ENCODE peak calls at places on chromosomes 7 and 10, in four cellular contexts. F is A549, N is OCI-LY7, H is tibial nerve. O is an unnamed sample.

GRCh38 chr7:55127622-55128081 is 108.8 kb downstream of the EGFR start:
- DNase-seq in H (no peak), F (no peak), N (no peak), O (no peak)

GRCh38 chr7:41323811-41324210 is 379.1 kb downstream of the INHBA start:
- DNase-seq in N (no peak), F (no peak), H (no peak), O (no peak)

GRCh38 chr10:119449760-119450461 is 92.6 kb downstream of the RGS10 start:
- DNase-seq in N (peak), H (no peak), F (peak), O (no peak)

GRCh38 chr10:86899670-86900276 is 57.6 kb downstream of the MMRN2 start:
- DNase-seq in F (peak), H (peak), N (peak), O (peak)

GRCh38 chr7:3559178-3559765 is 258.2 kb downstream of the SDK1 start:
- DNase-seq in H (peak), N (no peak), F (peak), O (no peak)

GRCh38 chr7:24718977-24719491 is 38.2 kb downstream of the GSDME start:
- DNase-seq in H (no peak), N (peak), F (no peak), O (no peak)

GRCh38 chr7:135406908-135407307 is 103.0 kb downstream of the CNOT4 start:
- DNase-seq in F (no peak), N (no peak), H (no peak), O (no peak)

GRCh38 chr7:128322040-128322643 is 21.6 kb downstream of the RBM28 start:
- DNase-seq in F (peak), N (peak), H (no peak), O (no peak)

GRCh38 chr7:151315038-151315655 is 26.5 kb upstream of the NUB1 start:
- DNase-seq in N (peak), H (peak), F (peak), O (peak)

GRCh38 chr10:28095791-28096367 is 97.0 kb upstream of the ODAD2 start:
- DNase-seq in F (no peak), H (no peak), N (no peak), O (no peak)

GRCh38 chr10:48247680-48248079 is 26.8 kb downstream of the FRMPD2 start:
- DNase-seq in F (no peak), H (no peak), N (no peak), O (no peak)

GRCh38 chr7:142943706-142944268 is 4.5 kb downstream of the LLCFC1 start:
- DNase-seq in F (no peak), N (no peak), H (no peak), O (no peak)

GRCh38 chr7:155683714-155684113 is 39.3 kb downstream of the RBM33 start:
- DNase-seq in H (no peak), N (no peak), F (no peak), O (no peak)

GRCh38 chr7:83934118-83934734 is 260.4 kb downstream of the SEMA3A start:
- DNase-seq in F (no peak), H (no peak), N (no peak), O (no peak)

GRCh38 chr10:93554760-93555432 is 11.6 kb upstream of the FFAR4 start:
- DNase-seq in H (peak), F (peak), N (peak), O (peak)

GRCh38 chr7:24783731-24784130 is 26.5 kb upstream of the GSDME start:
- DNase-seq in F (no peak), H (no peak), N (no peak), O (no peak)

GRCh38 chr7:31776616-31777015 is 89.6 kb downstream of the PPP1R17 start:
- DNase-seq in N (no peak), H (no peak), F (peak), O (no peak)

GRCh38 chr10:84267503-84268126 is 22.8 kb downstream of the RGR start:
- DNase-seq in F (peak), N (peak), H (no peak), O (no peak)

GRCh38 chr10:131724891-131725735 is 175.7 kb upstream of the PPP2R2D start:
- DNase-seq in F (no peak), H (no peak), N (no peak), O (no peak)

GRCh38 chr7:15015545-15016314 is 113.2 kb upstream of the DGKB start:
- DNase-seq in H (no peak), F (peak), N (peak), O (no peak)

GRCh38 chr7:143288836-143289235 is 685 bp downstream of the CASP2 start:
- DNase-seq in N (peak), F (no peak), H (no peak), O (no peak)

DNA sequence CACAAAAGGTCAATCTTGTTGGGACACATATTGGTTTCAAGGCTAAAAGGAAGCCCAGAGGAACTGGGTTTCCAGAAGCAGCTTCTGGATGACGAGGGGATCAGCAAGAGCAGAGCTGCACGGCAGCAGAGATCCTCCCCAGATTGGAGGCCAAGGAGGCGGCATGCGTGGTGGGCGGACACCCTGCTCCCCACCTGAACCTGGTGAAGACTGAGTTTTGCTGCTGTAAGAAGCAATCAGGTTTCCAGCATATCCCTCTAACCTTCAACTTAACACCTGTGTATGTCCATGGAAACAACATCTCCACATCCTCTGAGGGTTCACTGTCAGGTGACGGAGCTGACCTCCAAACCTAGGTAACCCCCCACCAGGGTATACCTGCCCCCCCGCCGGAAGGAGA is 35.1 kb downstream of the SLIT1 start:
- DNase-seq in N (no peak), F (no peak), H (no peak), O (no peak)
- H3K27ac ChIP-seq in N (no peak), F (no peak), H (no peak), O (no peak)

DNA sequence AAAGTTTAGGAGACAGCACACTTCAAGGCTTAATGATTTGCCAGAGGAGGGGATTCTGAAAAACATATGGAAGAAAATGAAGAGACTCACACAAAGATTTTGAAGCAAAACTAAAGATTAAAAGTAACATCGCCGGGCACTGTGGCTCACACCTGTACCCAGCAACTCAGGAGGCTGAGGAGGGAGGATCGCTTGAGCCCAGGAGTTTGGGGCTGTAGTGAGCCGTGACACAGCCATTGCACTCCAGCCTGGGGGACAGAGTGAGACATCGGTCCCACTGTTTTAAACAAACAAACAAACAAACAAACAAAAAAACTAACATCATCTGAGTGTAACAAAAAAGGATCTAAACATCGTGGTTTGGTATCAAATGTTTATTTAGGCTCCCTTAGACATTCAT is 33.7 kb upstream of the DAGLB start:
- DNase-seq in H (no peak), N (no peak), F (no peak), O (no peak)
- H3K27ac ChIP-seq in H (no peak), N (no peak), F (no peak), O (no peak)

DNA sequence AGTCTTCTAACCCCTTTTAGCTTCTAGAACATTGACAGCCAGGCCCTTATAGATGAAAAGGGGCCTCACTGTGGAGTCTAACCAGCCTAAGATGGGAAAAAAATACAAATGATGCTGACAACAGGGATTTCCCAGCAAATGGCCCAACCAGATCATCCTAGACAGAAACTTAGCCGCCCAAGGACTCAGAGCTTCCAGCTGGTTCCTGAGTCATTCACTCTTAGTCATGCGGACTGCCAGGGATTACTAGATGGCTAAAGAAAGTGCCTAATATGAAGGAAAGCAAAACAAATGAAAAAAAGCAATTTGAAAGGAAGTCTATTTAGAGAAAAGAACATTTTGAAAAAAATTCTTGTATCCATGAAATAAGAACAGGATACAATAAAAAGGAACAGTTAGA is 23.7 kb downstream of the TSPAN14 start:
- DNase-seq in N (no peak), H (no peak), F (peak), O (no peak)
- H3K27ac ChIP-seq in N (no peak), H (peak), F (peak), O (no peak)

DNA sequence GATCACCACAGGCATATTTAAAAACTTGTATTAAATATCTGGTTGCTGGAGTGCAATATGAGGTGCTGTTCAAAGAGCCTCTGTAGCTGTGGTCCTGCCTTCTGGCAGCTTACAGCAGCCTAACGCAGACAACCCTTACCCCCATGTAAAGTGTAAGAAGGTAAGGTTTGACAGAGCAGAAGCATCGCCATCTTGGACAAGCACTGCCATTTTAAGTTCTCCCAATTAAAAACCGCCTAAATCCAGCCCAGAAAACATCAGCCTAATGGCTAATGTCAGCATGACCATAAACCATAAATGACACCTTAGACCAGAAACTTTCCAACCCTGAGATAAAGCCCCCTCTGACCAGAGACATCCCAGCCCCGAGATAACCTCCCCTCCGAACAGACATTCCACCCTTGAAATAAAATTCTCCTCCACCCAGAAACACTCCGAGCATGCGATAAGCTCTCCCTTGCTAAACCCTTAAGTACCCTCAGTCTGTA is 5.3 kb upstream of the OIT3 start:
- DNase-seq in F (no peak), N (no peak), H (no peak), O (no peak)
- H3K27ac ChIP-seq in F (no peak), N (no peak), H (no peak), O (no peak)

GRCh38 chr10:129440722-129441316 is 26.2 kb upstream of the MGMT start:
- DNase-seq in N (no peak), F (no peak), H (no peak), O (no peak)

GRCh38 chr10:129442866-129443265 is 24.2 kb upstream of the MGMT start:
- DNase-seq in F (no peak), N (no peak), H (no peak), O (no peak)

GRCh38 chr10:129438024-129438423 is 29.0 kb upstream of the MGMT start:
- DNase-seq in H (no peak), N (no peak), F (no peak), O (no peak)

GRCh38 chr10:129441391-129442009 is 25.5 kb upstream of the MGMT start:
- DNase-seq in F (no peak), N (no peak), H (no peak), O (no peak)

GRCh38 chr10:129440247-129440646 is 26.8 kb upstream of the MGMT start:
- DNase-seq in H (no peak), N (no peak), F (no peak), O (no peak)
- H3K27ac ChIP-seq in H (no peak), N (no peak), F (no peak), O (no peak)

GRCh38 chr7:107047902-107048782 is 3.6 kb downstream of the PRKAR2B start:
- DNase-seq in H (no peak), N (peak), F (no peak), O (no peak)

GRCh38 chr7:107049971-107050532 is 5.5 kb downstream of the PRKAR2B start:
- DNase-seq in H (no peak), N (peak), F (no peak), O (no peak)

GRCh38 chr7:107048783-107049418 is 4.4 kb downstream of the PRKAR2B start:
- DNase-seq in F (no peak), N (no peak), H (no peak), O (no peak)

GRCh38 chr7:107049480-107049879 is 5.0 kb downstream of the PRKAR2B start:
- DNase-seq in N (no peak), H (no peak), F (no peak), O (no peak)

DNA sequence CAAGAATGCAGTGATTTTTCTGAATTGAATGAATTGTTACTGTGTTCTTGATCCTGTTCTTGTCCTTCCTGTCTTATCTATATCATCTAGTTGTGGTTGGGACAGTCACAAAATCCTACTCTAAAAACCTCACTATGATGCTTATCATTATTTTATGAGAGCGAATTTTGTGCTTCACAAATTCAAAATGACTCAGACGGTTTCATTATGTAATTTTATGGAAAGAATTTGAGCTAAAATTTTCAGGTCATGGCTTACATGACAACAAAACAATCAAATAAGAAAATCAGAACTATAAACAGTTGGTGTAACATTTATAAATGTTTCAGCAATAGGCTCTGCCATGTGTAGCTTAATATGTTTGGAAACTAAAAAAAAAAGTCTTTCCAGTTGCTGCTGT is 6.9 kb downstream of the PRKAR2B start:
- DNase-seq in H (no peak), N (no peak), F (no peak), O (no peak)
- H3K27ac ChIP-seq in H (no peak), N (no peak), F (no peak), O (no peak)

GRCh38 chr10:121096617-121097431 is 245.7 kb downstream of the WDR11 start:
- DNase-seq in N (no peak), H (peak), F (no peak), O (no peak)
- H3K27ac ChIP-seq in N (no peak), H (peak), F (no peak), O (no peak)